ENCODE peak calls at places on chromosomes 4 and X, in four cellular contexts. C is HFF-Myc, M is colonic mucosa, Q is cardiac muscle cell. Z is an unnamed sample.

GRCh38 chr4:24988776-24989175 is 42.0 kb downstream of the LGI2 start:
- DNase-seq in M (no peak), Q (peak; percentile 46), C (no peak), Z (no peak)

GRCh38 chr4:180809439-180809838 is 1433.8 kb upstream of the TENM3 start:
- DNase-seq in M (no peak), Q (no peak), C (no peak), Z (no peak)

GRCh38 chr4:38091636-38092035 is 131.4 kb downstream of the PTTG2 start:
- DNase-seq in M (no peak), C (no peak), Q (no peak), Z (no peak)

GRCh38 chr4:40916218-40916555 is 166.4 kb downstream of the NSUN7 start:
- DNase-seq in M (no peak), Q (no peak), C (no peak), Z (peak; percentile 16)

GRCh38 chrX:132442674-132443073 is 46.2 kb downstream of the MBNL3 start:
- DNase-seq in M (no peak), C (no peak), Q (no peak), Z (peak; percentile 3)

GRCh38 chrX:53262918-53263394 is 18.4 kb downstream of the IQSEC2 start:
- DNase-seq in Q (no peak), C (no peak), M (peak; percentile 36), Z (no peak)

GRCh38 chr4:48939785-48940184 is 33.2 kb upstream of the OCIAD2 start:
- DNase-seq in Q (no peak), M (no peak), C (peak; percentile 71), Z (no peak)

GRCh38 chrX:44415639-44416386 is 72.3 kb upstream of the EFHC2 start:
- DNase-seq in M (peak; percentile 31), C (no peak), Q (no peak), Z (peak; percentile 54)

GRCh38 chr4:165379662-165380061 is 854 bp downstream of the CPE start:
- DNase-seq in C (no peak), Q (peak; percentile 52), M (no peak), Z (peak; percentile 16)

GRCh38 chr4:64508089-64508488 is 98.8 kb upstream of the TECRL start:
- DNase-seq in C (no peak), M (no peak), Q (no peak), Z (no peak)

GRCh38 chr4:8690216-8690786 is 97.7 kb downstream of the CPZ start:
- DNase-seq in C (no peak), M (no peak), Q (no peak), Z (no peak)

GRCh38 chrX:54481751-54482150 is 14.3 kb downstream of the FGD1 start:
- DNase-seq in C (no peak), M (no peak), Q (no peak), Z (no peak)

GRCh38 chrX:30888526-30889146 is 418 bp downstream of the TAB3 start:
- DNase-seq in M (peak; percentile 25), Q (peak; percentile 51), C (no peak), Z (no peak)

GRCh38 chr4:1898681-1899080 is 27.5 kb downstream of the NSD2 start:
- DNase-seq in M (no peak), Q (no peak), C (no peak), Z (no peak)

GRCh38 chr4:118012142-118012541 is 22.1 kb upstream of the NDST3 start:
- DNase-seq in Q (no peak), M (no peak), C (no peak), Z (no peak)

GRCh38 chrX:115030635-115031034 is 13.2 kb upstream of the IL13RA2 start:
- DNase-seq in M (peak; percentile 63), C (no peak), Q (no peak), Z (no peak)

GRCh38 chr4:153467154-153467896 is 1.2 kb downstream of the TMEM131L start:
- DNase-seq in Q (peak; percentile 34), C (no peak), M (peak; percentile 90), Z (peak; percentile 93)

GRCh38 chr4:152106113-152106763 is 345.4 kb upstream of the GATB start:
- DNase-seq in C (peak; percentile 93), M (peak; percentile 77), Q (no peak), Z (no peak)

GRCh38 chr4:26212528-26212927 is 108.3 kb upstream of the RBPJ start:
- DNase-seq in M (no peak), C (no peak), Q (no peak), Z (no peak)

GRCh38 chr4:174918058-174918457 is at the start of gene ADAM29:
- DNase-seq in Q (no peak), C (no peak), M (no peak), Z (no peak)

GRCh38 chrX:17167915-17168314 is 207.1 kb upstream of the NHS start:
- DNase-seq in C (no peak), Q (no peak), M (no peak), Z (no peak)

GRCh38 chr4:73252001-73252400 is 6.6 kb downstream of the ANKRD17 start:
- DNase-seq in C (no peak), Q (no peak), M (no peak), Z (no peak)

GRCh38 chr4:100843897-100844296 is 326.1 kb upstream of the EMCN start:
- DNase-seq in C (no peak), M (no peak), Q (no peak), Z (no peak)

GRCh38 chr4:8294036-8294435 is 24.5 kb downstream of the HTRA3 start:
- DNase-seq in Q (no peak), M (no peak), C (no peak), Z (no peak)

GRCh38 chr4:158079661-158080060 is 93.2 kb downstream of the GASK1B start:
- DNase-seq in Q (no peak), C (no peak), M (no peak), Z (no peak)

GRCh38 chr4:170014359-170015008 is 11.7 kb downstream of the MFAP3L start:
- DNase-seq in C (no peak), M (no peak), Q (no peak), Z (no peak)

GRCh38 chrX:155718964-155719586 is 106.3 kb upstream of the TMLHE start:
- DNase-seq in Q (peak; percentile 60), C (no peak), M (no peak), Z (no peak)

GRCh38 chr4:70849277-70849676 is 9.6 kb upstream of the GRSF1 start:
- DNase-seq in M (no peak), Q (no peak), C (no peak), Z (no peak)

GRCh38 chr4:101695176-101695575 is 95.4 kb upstream of the BANK1 start:
- DNase-seq in Q (no peak), M (no peak), C (no peak), Z (no peak)

GRCh38 chr4:65580551-65580950 is 89.7 kb downstream of the EPHA5 start:
- DNase-seq in Q (no peak), C (no peak), M (no peak), Z (no peak)

GRCh38 chr4:17763931-17764330 is 17.5 kb downstream of the FAM184B start:
- DNase-seq in Q (no peak), C (no peak), M (no peak), Z (no peak)

GRCh38 chrX:103330601-103331397 is 760 bp downstream of the TCEAL7 start:
- DNase-seq in Q (peak; percentile 20), C (no peak), M (no peak), Z (no peak)

GRCh38 chr4:142379277-142380051 is 466.6 kb downstream of the INPP4B start:
- DNase-seq in C (peak; percentile 87), M (no peak), Q (no peak), Z (peak; percentile 25)

GRCh38 chr4:164251257-164251656 is 502.7 kb upstream of the SMIM31 start:
- DNase-seq in C (no peak), M (no peak), Q (no peak), Z (no peak)

GRCh38 chr4:129364747-129365452 is 268.9 kb downstream of the C4orf33 start:
- DNase-seq in M (no peak), Q (peak; percentile 53), C (no peak), Z (no peak)